ENCODE peak calls at places on chromosomes 4 and X, in six cellular contexts. One of them, this sample, is unnamed.

GRCh38 chr4:113998531-113998930 is 19.1 kb upstream of the ARSJ start:
- DNase-seq in left lung: no peak
- DNase-seq in choroid plexus epithelial cell: no peak
- DNase-seq in fibroblast of pulmonary artery: peak
- DNase-seq in OCI-LY7: no peak
- DNase-seq in PC-3: no peak
- DNase-seq in this sample: no peak

GRCh38 chr4:176377705-176378302 is 58.0 kb downstream of the SPCS3 start:
- DNase-seq in left lung: no peak
- DNase-seq in choroid plexus epithelial cell: peak
- DNase-seq in fibroblast of pulmonary artery: peak
- DNase-seq in OCI-LY7: peak
- DNase-seq in PC-3: peak
- DNase-seq in this sample: no peak

GRCh38 chr4:150579591-150580234 is 2.2 kb upstream of the MAB21L2 start:
- DNase-seq in left lung: peak
- DNase-seq in choroid plexus epithelial cell: peak
- DNase-seq in fibroblast of pulmonary artery: peak
- DNase-seq in OCI-LY7: no peak
- DNase-seq in PC-3: no peak
- DNase-seq in this sample: peak

GRCh38 chr4:145840162-145840768 is 98.4 kb downstream of the ZNF827 start:
- DNase-seq in left lung: no peak
- DNase-seq in choroid plexus epithelial cell: peak
- DNase-seq in fibroblast of pulmonary artery: peak
- DNase-seq in OCI-LY7: peak
- DNase-seq in PC-3: peak
- DNase-seq in this sample: peak

GRCh38 chr4:39339968-39340367 is 26.2 kb downstream of the RFC1 start:
- DNase-seq in left lung: no peak
- DNase-seq in choroid plexus epithelial cell: no peak
- DNase-seq in fibroblast of pulmonary artery: no peak
- DNase-seq in OCI-LY7: no peak
- DNase-seq in PC-3: no peak
- DNase-seq in this sample: no peak

GRCh38 chr4:74504212-74504611 is 59.3 kb downstream of the AREG start:
- DNase-seq in left lung: no peak
- DNase-seq in choroid plexus epithelial cell: peak
- DNase-seq in fibroblast of pulmonary artery: peak
- DNase-seq in OCI-LY7: no peak
- DNase-seq in PC-3: peak
- DNase-seq in this sample: no peak

GRCh38 chr4:93444860-93445259 is 383.7 kb upstream of the ATOH1 start:
- DNase-seq in left lung: no peak
- DNase-seq in choroid plexus epithelial cell: peak
- DNase-seq in fibroblast of pulmonary artery: peak
- DNase-seq in OCI-LY7: no peak
- DNase-seq in PC-3: no peak
- DNase-seq in this sample: no peak

GRCh38 chr4:16991455-16991854 is 93.0 kb upstream of the LDB2 start:
- DNase-seq in left lung: no peak
- DNase-seq in choroid plexus epithelial cell: no peak
- DNase-seq in fibroblast of pulmonary artery: no peak
- DNase-seq in OCI-LY7: no peak
- DNase-seq in PC-3: no peak
- DNase-seq in this sample: no peak

GRCh38 chr4:92969650-92970370 is 666.0 kb downstream of the GRID2 start:
- DNase-seq in left lung: no peak
- DNase-seq in choroid plexus epithelial cell: peak
- DNase-seq in fibroblast of pulmonary artery: peak
- DNase-seq in OCI-LY7: no peak
- DNase-seq in PC-3: peak
- DNase-seq in this sample: no peak

GRCh38 chr4:177375971-177376370 is 66.3 kb downstream of the AGA start:
- DNase-seq in left lung: no peak
- DNase-seq in choroid plexus epithelial cell: no peak
- DNase-seq in fibroblast of pulmonary artery: no peak
- DNase-seq in OCI-LY7: no peak
- DNase-seq in PC-3: no peak
- DNase-seq in this sample: no peak

GRCh38 chr4:45580306-45580705 is 543.5 kb downstream of the GABRG1 start:
- DNase-seq in left lung: no peak
- DNase-seq in choroid plexus epithelial cell: no peak
- DNase-seq in fibroblast of pulmonary artery: peak
- DNase-seq in OCI-LY7: no peak
- DNase-seq in PC-3: peak
- DNase-seq in this sample: no peak

GRCh38 chr4:153497091-153497531 is 31.0 kb downstream of the TMEM131L start:
- DNase-seq in left lung: no peak
- DNase-seq in choroid plexus epithelial cell: peak
- DNase-seq in fibroblast of pulmonary artery: peak
- DNase-seq in OCI-LY7: peak
- DNase-seq in PC-3: peak
- DNase-seq in this sample: no peak

GRCh38 chr4:75718529-75718928 is 5.8 kb upstream of the USO1 start:
- DNase-seq in left lung: no peak
- DNase-seq in choroid plexus epithelial cell: peak
- DNase-seq in fibroblast of pulmonary artery: peak
- DNase-seq in OCI-LY7: no peak
- DNase-seq in PC-3: peak
- DNase-seq in this sample: no peak

GRCh38 chr4:183960021-183960420 is 54.9 kb downstream of the STOX2 start:
- DNase-seq in left lung: no peak
- DNase-seq in choroid plexus epithelial cell: peak
- DNase-seq in fibroblast of pulmonary artery: peak
- DNase-seq in OCI-LY7: no peak
- DNase-seq in PC-3: peak
- DNase-seq in this sample: peak

GRCh38 chrX:41036668-41037326 is 48.4 kb upstream of the USP9X start:
- DNase-seq in left lung: no peak
- DNase-seq in choroid plexus epithelial cell: no peak
- DNase-seq in fibroblast of pulmonary artery: no peak
- DNase-seq in OCI-LY7: no peak
- DNase-seq in PC-3: no peak
- DNase-seq in this sample: no peak

DNA sequence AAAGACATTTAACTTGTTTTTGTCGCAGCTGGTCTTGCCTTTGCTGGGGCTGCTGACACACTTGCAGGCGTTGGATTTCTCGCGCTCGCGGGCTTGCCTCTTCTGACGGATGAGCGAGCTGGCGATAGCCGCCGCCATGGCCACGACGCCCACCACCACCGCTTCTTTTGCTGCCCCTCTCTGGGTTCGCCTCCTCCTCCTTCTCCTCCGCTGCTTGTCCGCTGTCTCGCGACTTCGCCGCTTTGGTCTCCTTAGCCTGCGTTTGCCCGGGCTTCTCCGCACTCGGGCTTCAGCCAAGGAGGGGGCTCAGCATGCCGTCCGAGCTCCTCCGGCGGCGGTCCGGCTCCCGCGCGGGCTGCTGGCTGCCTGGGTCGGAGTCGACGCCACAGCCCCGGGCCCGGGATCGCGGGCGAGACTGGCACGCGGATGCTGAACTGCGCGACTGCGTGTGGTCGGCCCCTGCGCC is 618 bp downstream of the FGF13 start:
- DNase-seq in left lung: peak
- DNase-seq in choroid plexus epithelial cell: no peak
- DNase-seq in fibroblast of pulmonary artery: no peak
- DNase-seq in OCI-LY7: no peak
- DNase-seq in PC-3: no peak
- DNase-seq in this sample: no peak
- H3K4me3 ChIP-seq in left lung: peak
- H3K4me3 ChIP-seq in choroid plexus epithelial cell: no peak
- H3K4me3 ChIP-seq in fibroblast of pulmonary artery: no peak
- H3K4me3 ChIP-seq in OCI-LY7: no peak
- H3K4me3 ChIP-seq in PC-3: no peak
- H3K4me3 ChIP-seq in this sample: no peak

GRCh38 chr4:55176497-55176896 is 51.1 kb upstream of the KDR start:
- DNase-seq in left lung: no peak
- DNase-seq in choroid plexus epithelial cell: no peak
- DNase-seq in fibroblast of pulmonary artery: no peak
- DNase-seq in OCI-LY7: no peak
- DNase-seq in PC-3: no peak
- DNase-seq in this sample: no peak
- H3K4me3 ChIP-seq in left lung: no peak
- H3K4me3 ChIP-seq in choroid plexus epithelial cell: peak
- H3K4me3 ChIP-seq in fibroblast of pulmonary artery: peak
- H3K4me3 ChIP-seq in OCI-LY7: no peak
- H3K4me3 ChIP-seq in PC-3: peak
- H3K4me3 ChIP-seq in this sample: no peak

GRCh38 chr4:53507671-53508286 is 83.5 kb downstream of the LNX1 start:
- DNase-seq in left lung: peak
- DNase-seq in choroid plexus epithelial cell: peak
- DNase-seq in fibroblast of pulmonary artery: peak
- DNase-seq in OCI-LY7: no peak
- DNase-seq in PC-3: no peak
- DNase-seq in this sample: no peak
- H3K4me3 ChIP-seq in left lung: no peak
- H3K4me3 ChIP-seq in choroid plexus epithelial cell: no peak
- H3K4me3 ChIP-seq in fibroblast of pulmonary artery: peak
- H3K4me3 ChIP-seq in OCI-LY7: no peak
- H3K4me3 ChIP-seq in PC-3: no peak
- H3K4me3 ChIP-seq in this sample: no peak

GRCh38 chrX:37470711-37471110 is 100.8 kb upstream of the LANCL3 start:
- DNase-seq in left lung: no peak
- DNase-seq in choroid plexus epithelial cell: no peak
- DNase-seq in fibroblast of pulmonary artery: no peak
- DNase-seq in OCI-LY7: no peak
- DNase-seq in PC-3: peak
- DNase-seq in this sample: no peak

GRCh38 chrX:37474478-37474877 is 97.0 kb upstream of the LANCL3 start:
- DNase-seq in left lung: no peak
- DNase-seq in choroid plexus epithelial cell: no peak
- DNase-seq in fibroblast of pulmonary artery: no peak
- DNase-seq in OCI-LY7: no peak
- DNase-seq in PC-3: no peak
- DNase-seq in this sample: no peak

GRCh38 chrX:37472836-37473235 is 98.6 kb upstream of the LANCL3 start:
- DNase-seq in left lung: no peak
- DNase-seq in choroid plexus epithelial cell: no peak
- DNase-seq in fibroblast of pulmonary artery: peak
- DNase-seq in OCI-LY7: no peak
- DNase-seq in PC-3: no peak
- DNase-seq in this sample: no peak

DNA sequence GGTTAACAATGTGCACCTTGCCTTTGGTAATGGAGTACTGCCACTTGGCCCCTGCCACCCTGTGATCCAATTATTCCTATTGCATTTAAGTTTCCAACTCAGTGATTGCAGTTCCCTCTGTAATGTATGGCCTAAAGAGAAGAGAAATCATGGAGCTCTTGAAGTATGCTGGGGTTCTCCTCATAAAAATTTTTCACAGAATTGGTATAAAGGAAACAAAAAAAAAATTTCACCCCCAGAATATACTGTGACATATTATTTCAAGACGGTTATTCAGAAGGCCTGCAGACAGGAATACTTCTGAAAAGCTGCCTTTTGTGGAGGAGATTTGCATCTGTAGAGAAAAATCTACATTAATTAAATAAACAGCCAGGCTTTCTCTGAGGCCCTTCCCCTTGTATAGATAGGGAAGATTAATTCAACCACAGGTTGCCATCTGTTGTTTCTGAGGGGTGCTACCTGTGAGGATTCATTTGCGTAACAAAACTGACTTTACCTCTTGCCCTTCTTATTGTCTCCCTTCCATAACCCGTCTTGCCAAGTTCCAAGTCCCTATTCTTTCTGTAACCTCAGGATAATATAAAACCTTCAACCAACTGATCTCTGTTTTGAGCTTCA is 94.8 kb upstream of the LANCL3 start:
- DNase-seq in left lung: no peak
- DNase-seq in choroid plexus epithelial cell: no peak
- DNase-seq in fibroblast of pulmonary artery: no peak
- DNase-seq in OCI-LY7: no peak
- DNase-seq in PC-3: no peak
- DNase-seq in this sample: no peak
- H3K4me3 ChIP-seq in left lung: no peak
- H3K4me3 ChIP-seq in choroid plexus epithelial cell: no peak
- H3K4me3 ChIP-seq in fibroblast of pulmonary artery: no peak
- H3K4me3 ChIP-seq in OCI-LY7: no peak
- H3K4me3 ChIP-seq in PC-3: no peak
- H3K4me3 ChIP-seq in this sample: no peak

DNA sequence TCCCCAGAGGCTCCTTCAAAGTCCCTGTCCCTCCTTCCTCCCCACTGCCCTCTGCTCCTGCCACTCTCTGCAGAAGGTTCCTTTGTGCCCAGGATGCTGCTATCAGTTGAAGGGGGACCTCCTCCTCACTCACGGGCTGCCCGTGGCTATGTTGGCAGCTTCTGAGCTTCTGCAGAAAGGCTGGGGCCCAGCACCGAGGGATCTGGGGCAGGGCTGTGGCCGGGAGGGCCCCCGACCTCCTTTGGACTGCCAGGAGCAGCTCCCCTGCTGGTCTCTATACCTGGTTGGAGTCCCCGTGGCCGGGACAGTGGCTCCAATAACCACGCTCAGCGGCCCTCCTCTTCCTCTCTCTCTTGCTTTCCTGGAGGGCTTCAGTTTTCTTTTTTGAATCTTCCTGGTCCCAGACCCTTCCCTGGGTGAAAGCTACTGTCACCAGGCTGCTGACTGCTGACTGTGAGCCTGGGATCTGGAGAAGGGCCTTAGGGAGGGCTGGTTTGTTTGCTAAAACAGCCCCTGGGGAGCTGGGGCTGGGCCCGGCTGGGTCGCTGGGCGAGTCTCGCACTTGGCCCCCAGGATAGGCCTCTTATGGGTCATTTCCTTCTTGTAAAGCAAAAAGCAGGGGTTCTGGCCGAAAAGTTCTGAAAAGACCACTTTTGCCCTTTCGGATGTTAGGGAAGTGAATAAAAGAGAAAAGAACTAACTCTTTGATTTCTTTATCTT is 46.9 kb downstream of the SORCS2 start:
- DNase-seq in left lung: peak
- DNase-seq in choroid plexus epithelial cell: no peak
- DNase-seq in fibroblast of pulmonary artery: no peak
- DNase-seq in OCI-LY7: no peak
- DNase-seq in PC-3: no peak
- DNase-seq in this sample: no peak
- H3K4me3 ChIP-seq in left lung: no peak
- H3K4me3 ChIP-seq in choroid plexus epithelial cell: no peak
- H3K4me3 ChIP-seq in fibroblast of pulmonary artery: no peak
- H3K4me3 ChIP-seq in OCI-LY7: no peak
- H3K4me3 ChIP-seq in PC-3: no peak
- H3K4me3 ChIP-seq in this sample: no peak

This sample was measured in BE2C.